ENCODE peak calls at places on chromosomes 16 and 17, in seven cellular contexts. A is Caco-2; W is nephron progenitor cell; F is hippocampal formation; J is NCI-H2081 treated with DMSO at 0.1 percent for 48 hours; K is Right ventricle myocardium superior; D is stimulated activated CD4-positive, alpha-beta T cell treated with anti-CD3 and anti-CD28 coated beads, TNF-alpha, amount 100 ng/mL, for 4 hours. G is an unnamed sample.

GRCh38 chr16:84518804-84519341 is 14.4 kb upstream of the MEAK7 start:
- DNase-seq in A (no peak), W (no peak), F (no peak), J (no peak), K (no peak), D (no peak), G (no peak)

GRCh38 chr16:84647830-84648594 is at the start of gene KLHL36:
- DNase-seq in A (peak), W (peak), F (peak), J (no peak), K (peak), D (peak), G (no peak)

GRCh38 chr16:86026916-86027315 is 128.0 kb downstream of the IRF8 start:
- DNase-seq in A (no peak), W (no peak), F (no peak), J (no peak), K (no peak), D (no peak), G (no peak)

GRCh38 chr16:71846443-71846842 is 667 bp downstream of the ATXN1L start:
- DNase-seq in A (peak), W (peak), F (peak), J (no peak), K (no peak), D (no peak), G (peak)

GRCh38 chr17:35089846-35090193 is 26.3 kb upstream of the RFFL start:
- DNase-seq in A (peak), W (no peak), F (no peak), J (no peak), K (no peak), D (no peak), G (peak)

GRCh38 chr17:28948873-28949184 is 2.5 kb downstream of the PHF12 start:
- DNase-seq in A (no peak), W (no peak), F (peak), J (no peak), K (no peak), D (no peak), G (peak)

GRCh38 chr17:5544115-5544514 is 40.2 kb downstream of the NLRP1 start:
- DNase-seq in A (no peak), W (no peak), F (no peak), J (no peak), K (no peak), D (no peak), G (no peak)

GRCh38 chr16:57725976-57726375 is 9.6 kb upstream of the KATNB1 start:
- DNase-seq in A (no peak), W (no peak), F (no peak), J (no peak), K (no peak), D (no peak), G (no peak)

GRCh38 chr17:32323784-32324590 is 18.0 kb downstream of the C17orf75 start:
- DNase-seq in A (no peak), W (no peak), F (peak), J (no peak), K (no peak), D (no peak), G (no peak)

GRCh38 chr17:28918295-28918694 is 15.4 kb upstream of the DHRS13 start:
- DNase-seq in A (no peak), W (no peak), F (no peak), J (no peak), K (no peak), D (no peak), G (no peak)

GRCh38 chr16:23408242-23409201 is 44.5 kb downstream of the COG7 start:
- DNase-seq in A (no peak), W (no peak), F (peak), J (no peak), K (peak), D (no peak), G (peak)

GRCh38 chr17:6501359-6501758 is 55.0 kb downstream of the PITPNM3 start:
- DNase-seq in A (no peak), W (no peak), F (no peak), J (no peak), K (no peak), D (no peak), G (no peak)

GRCh38 chr17:15332338-15332737 is 9.1 kb downstream of the TEKT3 start:
- DNase-seq in A (no peak), W (no peak), F (no peak), J (no peak), K (no peak), D (no peak), G (peak)

GRCh38 chr16:14505846-14506245 is 124.2 kb downstream of the PARN start:
- DNase-seq in A (no peak), W (no peak), F (no peak), J (no peak), K (no peak), D (no peak), G (no peak)

GRCh38 chr17:64355536-64356303 is 34.9 kb downstream of the PECAM1 start:
- DNase-seq in A (no peak), W (no peak), F (no peak), J (no peak), K (peak), D (no peak), G (no peak)

GRCh38 chr16:66928702-66929388 is 3.5 kb upstream of the RRAD start:
- DNase-seq in A (peak), W (no peak), F (no peak), J (no peak), K (no peak), D (no peak), G (peak)

GRCh38 chr17:52681486-52681885 is 523.0 kb upstream of the CA10 start:
- DNase-seq in A (no peak), W (no peak), F (no peak), J (peak), K (no peak), D (no peak), G (no peak)

GRCh38 chr17:57120814-57121213 is 35.8 kb downstream of the AKAP1 start:
- DNase-seq in A (no peak), W (no peak), F (no peak), J (no peak), K (no peak), D (no peak), G (no peak)

GRCh38 chr17:76155988-76156661 is 15.1 kb upstream of the FOXJ1 start:
- DNase-seq in A (no peak), W (no peak), F (no peak), J (no peak), K (no peak), D (no peak), G (no peak)

GRCh38 chr17:52828621-52829020 is 670.1 kb upstream of the CA10 start:
- DNase-seq in A (no peak), W (no peak), F (no peak), J (peak), K (no peak), D (no peak), G (no peak)

GRCh38 chr16:83915081-83915480 is 16.2 kb downstream of the MLYCD start:
- DNase-seq in A (no peak), W (no peak), F (no peak), J (no peak), K (no peak), D (no peak), G (no peak)

GRCh38 chr17:65370669-65371126 is 190.8 kb downstream of the AXIN2 start:
- DNase-seq in A (no peak), W (no peak), F (no peak), J (no peak), K (no peak), D (no peak), G (peak)

GRCh38 chr17:48587276-48588073 is 2.6 kb downstream of the HOXB3 start:
- DNase-seq in A (no peak), W (no peak), F (no peak), J (peak), K (no peak), D (no peak), G (no peak)

GRCh38 chr17:3935825-3936355 is 19.6 kb upstream of the P2RX1 start:
- DNase-seq in A (no peak), W (no peak), F (no peak), J (no peak), K (no peak), D (no peak), G (no peak)

GRCh38 chr16:81424761-81425160 is 19.8 kb upstream of the CMIP start:
- DNase-seq in A (no peak), W (no peak), F (no peak), J (no peak), K (no peak), D (no peak), G (peak)

GRCh38 chr17:64515419-64515818 is 8.6 kb downstream of the CEP95 start:
- DNase-seq in A (no peak), W (no peak), F (no peak), J (no peak), K (no peak), D (no peak), G (no peak)

GRCh38 chr17:5800131-5800530 is 215.8 kb upstream of the NLRP1 start:
- DNase-seq in A (no peak), W (no peak), F (no peak), J (no peak), K (no peak), D (no peak), G (no peak)

GRCh38 chr16:23987443-23987842 is 151.7 kb downstream of the PRKCB start:
- DNase-seq in A (no peak), W (no peak), F (no peak), J (no peak), K (no peak), D (no peak), G (no peak)

GRCh38 chr17:73630531-73630930 is 13.7 kb downstream of the SDK2 start:
- DNase-seq in A (no peak), W (no peak), F (no peak), J (no peak), K (peak), D (no peak), G (peak)

GRCh38 chr17:43759836-43760235 is 1.2 kb upstream of the SOST start:
- DNase-seq in A (no peak), W (no peak), F (no peak), J (no peak), K (no peak), D (no peak), G (peak)

GRCh38 chr17:7015587-7016020 is 3.2 kb downstream of the RNASEK start:
- DNase-seq in A (no peak), W (no peak), F (no peak), J (no peak), K (no peak), D (no peak), G (no peak)

GRCh38 chr17:27296427-27296979 is 2.6 kb downstream of the WSB1 start:
- DNase-seq in A (no peak), W (no peak), F (no peak), J (no peak), K (no peak), D (no peak), G (no peak)

GRCh38 chr17:37744961-37745800 is at the start of gene HNF1B:
- DNase-seq in A (peak), W (peak), F (no peak), J (no peak), K (no peak), D (no peak), G (peak)

GRCh38 chr16:81590714-81591537 is 146.3 kb downstream of the CMIP start:
- DNase-seq in A (no peak), W (no peak), F (no peak), J (no peak), K (no peak), D (no peak), G (no peak)